ENCODE peak calls at places on chromosomes 16 and 17, in six cellular contexts. One of them, this sample, is unnamed.

GRCh38 chr17:33901085-33901484 is 354.0 kb upstream of the CCL2 start:
- DNase-seq in GM12878: no peak
- DNase-seq in endothelial cell of umbilical vein: no peak
- DNase-seq in HCT116: no peak
- DNase-seq in SK-N-MC: no peak
- DNase-seq in H1: no peak
- DNase-seq in this sample: peak; percentile 23

GRCh38 chr17:19398301-19399181 is 11.6 kb upstream of the MFAP4 start:
- DNase-seq in H1: no peak
- DNase-seq in HCT116: no peak
- DNase-seq in GM12878: no peak
- DNase-seq in SK-N-MC: no peak
- DNase-seq in endothelial cell of umbilical vein: peak; percentile 68
- DNase-seq in this sample: no peak

GRCh38 chr16:69404275-69404805 is 18.5 kb upstream of the TERF2 start:
- DNase-seq in SK-N-MC: no peak
- DNase-seq in GM12878: no peak
- DNase-seq in endothelial cell of umbilical vein: peak; percentile 95
- DNase-seq in HCT116: peak; percentile 95
- DNase-seq in H1: no peak
- DNase-seq in this sample: peak; percentile 18

GRCh38 chr17:1720856-1721386 is 3.6 kb upstream of the WDR81 start:
- DNase-seq in HCT116: peak; percentile 61
- DNase-seq in GM12878: no peak
- DNase-seq in endothelial cell of umbilical vein: peak; percentile 58
- DNase-seq in H1: peak; percentile 85
- DNase-seq in SK-N-MC: no peak
- DNase-seq in this sample: peak; percentile 77

GRCh38 chr17:80956321-80957190 is 35.1 kb upstream of the CHMP6 start:
- DNase-seq in GM12878: no peak
- DNase-seq in SK-N-MC: no peak
- DNase-seq in endothelial cell of umbilical vein: no peak
- DNase-seq in HCT116: no peak
- DNase-seq in H1: no peak
- DNase-seq in this sample: no peak

GRCh38 chr17:48599373-48599772 is 5.4 kb downstream of the HOXB6 start:
- DNase-seq in endothelial cell of umbilical vein: no peak
- DNase-seq in GM12878: no peak
- DNase-seq in H1: no peak
- DNase-seq in HCT116: no peak
- DNase-seq in SK-N-MC: no peak
- DNase-seq in this sample: no peak

GRCh38 chr16:17541324-17541723 is 70.6 kb upstream of the XYLT1 start:
- DNase-seq in GM12878: no peak
- DNase-seq in HCT116: no peak
- DNase-seq in SK-N-MC: no peak
- DNase-seq in H1: no peak
- DNase-seq in endothelial cell of umbilical vein: no peak
- DNase-seq in this sample: no peak

GRCh38 chr17:2724783-2725164 is 13.2 kb upstream of the CLUH start:
- DNase-seq in H1: peak; percentile 77
- DNase-seq in GM12878: no peak
- DNase-seq in SK-N-MC: no peak
- DNase-seq in endothelial cell of umbilical vein: peak; percentile 19
- DNase-seq in HCT116: no peak
- DNase-seq in this sample: peak; percentile 88

GRCh38 chr16:89358030-89359005 is 132.0 kb downstream of the ANKRD11 start:
- DNase-seq in endothelial cell of umbilical vein: no peak
- DNase-seq in GM12878: no peak
- DNase-seq in H1: no peak
- DNase-seq in HCT116: no peak
- DNase-seq in SK-N-MC: no peak
- DNase-seq in this sample: no peak

GRCh38 chr16:69243479-69243878 is 56.5 kb downstream of the SNTB2 start:
- DNase-seq in HCT116: no peak
- DNase-seq in SK-N-MC: peak; percentile 20
- DNase-seq in GM12878: no peak
- DNase-seq in H1: no peak
- DNase-seq in endothelial cell of umbilical vein: no peak
- DNase-seq in this sample: no peak

GRCh38 chr17:49592263-49592662 is 16.6 kb downstream of the NXPH3 start:
- DNase-seq in GM12878: no peak
- DNase-seq in endothelial cell of umbilical vein: no peak
- DNase-seq in H1: no peak
- DNase-seq in HCT116: no peak
- DNase-seq in SK-N-MC: no peak
- DNase-seq in this sample: no peak

GRCh38 chr17:79617740-79618382 is 7.0 kb upstream of the RBFOX3 start:
- DNase-seq in H1: no peak
- DNase-seq in HCT116: no peak
- DNase-seq in GM12878: no peak
- DNase-seq in SK-N-MC: no peak
- DNase-seq in endothelial cell of umbilical vein: no peak
- DNase-seq in this sample: no peak

GRCh38 chr17:60139438-60140285 is 10.1 kb upstream of the CA4 start:
- DNase-seq in GM12878: no peak
- DNase-seq in HCT116: peak; percentile 12
- DNase-seq in H1: peak; percentile 92
- DNase-seq in SK-N-MC: no peak
- DNase-seq in endothelial cell of umbilical vein: peak; percentile 54
- DNase-seq in this sample: peak; percentile 86

GRCh38 chr17:53932386-53932785 is 109.7 kb downstream of the KIF2B start:
- DNase-seq in GM12878: no peak
- DNase-seq in endothelial cell of umbilical vein: no peak
- DNase-seq in H1: no peak
- DNase-seq in HCT116: no peak
- DNase-seq in SK-N-MC: no peak
- DNase-seq in this sample: no peak

GRCh38 chr16:8714143-8714542 is 39.7 kb downstream of the ABAT start:
- DNase-seq in endothelial cell of umbilical vein: no peak
- DNase-seq in H1: no peak
- DNase-seq in HCT116: no peak
- DNase-seq in SK-N-MC: no peak
- DNase-seq in GM12878: no peak
- DNase-seq in this sample: peak; percentile 33

GRCh38 chr17:83057793-83058477 is 21.5 kb upstream of the METRNL start:
- DNase-seq in GM12878: no peak
- DNase-seq in HCT116: no peak
- DNase-seq in SK-N-MC: no peak
- DNase-seq in endothelial cell of umbilical vein: no peak
- DNase-seq in H1: no peak
- DNase-seq in this sample: no peak

GRCh38 chr17:63434951-63435571 is 11.0 kb downstream of the CYB561 start:
- DNase-seq in endothelial cell of umbilical vein: peak; percentile 39
- DNase-seq in HCT116: peak; percentile 37
- DNase-seq in SK-N-MC: no peak
- DNase-seq in GM12878: no peak
- DNase-seq in H1: no peak
- DNase-seq in this sample: no peak

GRCh38 chr17:66348605-66349165 is 46.3 kb downstream of the PRKCA start:
- DNase-seq in H1: no peak
- DNase-seq in HCT116: peak; percentile 22
- DNase-seq in endothelial cell of umbilical vein: peak; percentile 76
- DNase-seq in GM12878: no peak
- DNase-seq in SK-N-MC: no peak
- DNase-seq in this sample: no peak

GRCh38 chr16:50668368-50669008 is 12.6 kb downstream of the SNX20 start:
- DNase-seq in GM12878: no peak
- DNase-seq in H1: no peak
- DNase-seq in SK-N-MC: no peak
- DNase-seq in endothelial cell of umbilical vein: no peak
- DNase-seq in HCT116: no peak
- DNase-seq in this sample: no peak

GRCh38 chr16:4283939-4284338 is 11.1 kb upstream of the TFAP4 start:
- DNase-seq in HCT116: no peak
- DNase-seq in H1: no peak
- DNase-seq in SK-N-MC: no peak
- DNase-seq in GM12878: no peak
- DNase-seq in endothelial cell of umbilical vein: no peak
- DNase-seq in this sample: no peak

GRCh38 chr17:29049541-29050150 is 6.7 kb downstream of the PIPOX start:
- DNase-seq in SK-N-MC: no peak
- DNase-seq in HCT116: no peak
- DNase-seq in GM12878: no peak
- DNase-seq in endothelial cell of umbilical vein: no peak
- DNase-seq in H1: no peak
- DNase-seq in this sample: no peak

GRCh38 chr16:83574388-83574787 is 233.4 kb upstream of the HSBP1 start:
- DNase-seq in HCT116: peak; percentile 13
- DNase-seq in SK-N-MC: no peak
- DNase-seq in endothelial cell of umbilical vein: no peak
- DNase-seq in GM12878: no peak
- DNase-seq in H1: no peak
- DNase-seq in this sample: peak; percentile 59

GRCh38 chr17:61129232-61129631 is 270.4 kb upstream of the TBX2 start:
- DNase-seq in SK-N-MC: no peak
- DNase-seq in GM12878: no peak
- DNase-seq in endothelial cell of umbilical vein: no peak
- DNase-seq in H1: no peak
- DNase-seq in HCT116: no peak
- DNase-seq in this sample: no peak

DNA sequence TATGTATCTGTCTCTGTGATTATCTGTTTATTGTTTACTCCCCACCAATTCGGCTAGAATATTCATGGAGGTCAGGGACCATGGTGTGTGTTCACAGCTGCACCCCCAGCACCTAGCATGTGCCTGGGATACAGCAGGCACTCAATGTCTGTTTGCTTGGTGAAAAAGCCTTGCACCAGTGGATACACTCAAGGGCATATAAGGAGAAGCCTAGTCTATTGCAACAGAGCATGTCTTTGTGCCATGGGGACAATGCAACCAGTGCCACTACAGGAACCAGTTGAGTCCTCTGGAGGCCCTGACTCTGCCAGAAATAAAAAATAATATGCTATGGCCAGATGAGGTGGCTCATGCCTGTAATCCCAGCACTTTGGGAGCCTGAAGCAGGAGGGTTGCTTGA is 93.6 kb downstream of the NDE1 start:
- DNase-seq in GM12878: no peak
- DNase-seq in endothelial cell of umbilical vein: no peak
- DNase-seq in H1: no peak
- DNase-seq in HCT116: no peak
- DNase-seq in SK-N-MC: no peak
- DNase-seq in this sample: no peak
- TF ChIP-seq POLR2AphosphoS5 in GM12878: no peak
- TF ChIP-seq POLR2AphosphoS5 in endothelial cell of umbilical vein: no peak
- TF ChIP-seq POLR2AphosphoS5 in H1: no peak
- TF ChIP-seq POLR2AphosphoS5 in HCT116: no peak
- TF ChIP-seq POLR2AphosphoS5 in SK-N-MC: no peak
- TF ChIP-seq POLR2AphosphoS5 in this sample: no peak

GRCh38 chr16:88084881-88085280 is 133.6 kb downstream of the BANP start:
- DNase-seq in GM12878: no peak
- DNase-seq in H1: no peak
- DNase-seq in HCT116: no peak
- DNase-seq in endothelial cell of umbilical vein: no peak
- DNase-seq in SK-N-MC: no peak
- DNase-seq in this sample: no peak

GRCh38 chr16:88088161-88088581 is 136.9 kb downstream of the BANP start:
- DNase-seq in GM12878: no peak
- DNase-seq in endothelial cell of umbilical vein: no peak
- DNase-seq in HCT116: no peak
- DNase-seq in SK-N-MC: no peak
- DNase-seq in H1: no peak
- DNase-seq in this sample: no peak

GRCh38 chr16:88083582-88083981 is 132.3 kb downstream of the BANP start:
- DNase-seq in GM12878: no peak
- DNase-seq in SK-N-MC: no peak
- DNase-seq in endothelial cell of umbilical vein: no peak
- DNase-seq in HCT116: no peak
- DNase-seq in H1: no peak
- DNase-seq in this sample: no peak

GRCh38 chr16:88086571-88087516 is 135.6 kb downstream of the BANP start:
- DNase-seq in endothelial cell of umbilical vein: no peak
- DNase-seq in GM12878: no peak
- DNase-seq in SK-N-MC: no peak
- DNase-seq in H1: no peak
- DNase-seq in HCT116: no peak
- DNase-seq in this sample: no peak

GRCh38 chr16:88087517-88087877 is 136.3 kb downstream of the BANP start:
- DNase-seq in SK-N-MC: no peak
- DNase-seq in endothelial cell of umbilical vein: no peak
- DNase-seq in H1: no peak
- DNase-seq in GM12878: no peak
- DNase-seq in HCT116: no peak
- DNase-seq in this sample: no peak
- TF ChIP-seq EZH2 in SK-N-MC: no peak
- TF ChIP-seq EZH2 in endothelial cell of umbilical vein: no peak
- TF ChIP-seq EZH2 in H1: no peak
- TF ChIP-seq EZH2 in GM12878: no peak
- TF ChIP-seq EZH2 in HCT116: no peak
- TF ChIP-seq EZH2 in this sample: no peak

GRCh38 chr16:12079411-12079965 is 103.0 kb downstream of the SNX29 start:
- DNase-seq in H1: no peak
- DNase-seq in SK-N-MC: no peak
- DNase-seq in HCT116: no peak
- DNase-seq in GM12878: no peak
- DNase-seq in endothelial cell of umbilical vein: no peak
- DNase-seq in this sample: no peak

GRCh38 chr16:12083625-12084024 is 107.1 kb downstream of the SNX29 start:
- DNase-seq in H1: no peak
- DNase-seq in SK-N-MC: no peak
- DNase-seq in endothelial cell of umbilical vein: no peak
- DNase-seq in GM12878: no peak
- DNase-seq in HCT116: no peak
- DNase-seq in this sample: no peak

GRCh38 chr16:12082207-12082606 is 105.7 kb downstream of the SNX29 start:
- DNase-seq in HCT116: no peak
- DNase-seq in GM12878: no peak
- DNase-seq in H1: no peak
- DNase-seq in endothelial cell of umbilical vein: no peak
- DNase-seq in SK-N-MC: no peak
- DNase-seq in this sample: no peak

GRCh38 chr16:12078405-12079245 is 102.1 kb downstream of the SNX29 start:
- DNase-seq in SK-N-MC: no peak
- DNase-seq in H1: no peak
- DNase-seq in GM12878: no peak
- DNase-seq in HCT116: no peak
- DNase-seq in endothelial cell of umbilical vein: no peak
- DNase-seq in this sample: no peak

GRCh38 chr16:12081048-12081404 is 104.5 kb downstream of the SNX29 start:
- DNase-seq in SK-N-MC: no peak
- DNase-seq in H1: no peak
- DNase-seq in endothelial cell of umbilical vein: no peak
- DNase-seq in HCT116: no peak
- DNase-seq in GM12878: no peak
- DNase-seq in this sample: no peak
- TF ChIP-seq POLR2AphosphoS5 in SK-N-MC: no peak
- TF ChIP-seq POLR2AphosphoS5 in H1: no peak
- TF ChIP-seq POLR2AphosphoS5 in endothelial cell of umbilical vein: no peak
- TF ChIP-seq POLR2AphosphoS5 in HCT116: no peak
- TF ChIP-seq POLR2AphosphoS5 in GM12878: no peak
- TF ChIP-seq POLR2AphosphoS5 in this sample: no peak

DNA sequence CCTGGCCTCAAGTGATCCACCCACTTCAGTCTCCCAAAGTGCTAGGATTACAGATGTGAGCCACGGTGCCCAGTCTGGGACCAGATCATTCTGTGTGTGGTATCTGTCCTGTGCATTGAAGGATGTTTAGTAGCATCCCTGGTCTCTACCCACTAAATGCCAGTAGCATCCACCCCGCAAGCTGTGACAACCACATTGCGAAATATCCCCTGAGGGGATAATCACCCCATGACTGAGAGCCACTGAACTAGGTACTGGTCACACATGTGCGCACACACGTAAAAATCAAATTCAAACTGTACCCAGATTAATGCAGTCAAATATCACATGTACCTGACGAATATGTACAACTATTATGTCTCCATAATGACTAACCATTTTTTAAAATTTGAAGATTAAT is 35.8 kb downstream of the TEKT5 start:
- DNase-seq in SK-N-MC: no peak
- DNase-seq in endothelial cell of umbilical vein: no peak
- DNase-seq in HCT116: no peak
- DNase-seq in GM12878: no peak
- DNase-seq in H1: no peak
- DNase-seq in this sample: no peak
- TF ChIP-seq EZH2 in SK-N-MC: no peak
- TF ChIP-seq EZH2 in endothelial cell of umbilical vein: no peak
- TF ChIP-seq EZH2 in HCT116: no peak
- TF ChIP-seq EZH2 in GM12878: no peak
- TF ChIP-seq EZH2 in H1: no peak
- TF ChIP-seq EZH2 in this sample: no peak